ENCODE peak calls at places on chromosome 6, in five cellular contexts. L is HCT116, M is SK-N-SH, Z is H1, Q is K562. Y is an unnamed sample.

GRCh38 chr6:113920663-113921267 is 50.2 kb downstream of the HDAC2 start:
- DNase-seq in L (no peak), M (no peak), Z (no peak), Q (peak; percentile 75), Y (no peak)

GRCh38 chr6:68638225-68638900 is 3.3 kb downstream of the ADGRB3 start:
- DNase-seq in L (no peak), M (peak; percentile 13), Z (peak; percentile 52), Q (peak; percentile 34), Y (no peak)

GRCh38 chr6:26329763-26330511 is 35.1 kb upstream of the BTN3A2 start:
- DNase-seq in L (no peak), M (no peak), Z (peak; percentile 90), Q (peak; percentile 59), Y (peak; percentile 33)

GRCh38 chr6:6972456-6972855 is 135.3 kb upstream of the RREB1 start:
- DNase-seq in L (no peak), M (no peak), Z (no peak), Q (peak; percentile 73), Y (peak; percentile 9)

GRCh38 chr6:1364791-1365190 is 24.6 kb upstream of the FOXF2 start:
- DNase-seq in L (no peak), M (no peak), Z (no peak), Q (no peak), Y (no peak)

GRCh38 chr6:40626886-40627285 is 39.7 kb upstream of the LRFN2 start:
- DNase-seq in L (no peak), M (no peak), Z (no peak), Q (no peak), Y (no peak)

GRCh38 chr6:10000461-10000992 is 414.3 kb downstream of the TFAP2A start:
- DNase-seq in L (no peak), M (no peak), Z (no peak), Q (no peak), Y (no peak)

GRCh38 chr6:26380256-26380655 is 2.7 kb upstream of the BTN2A2 start:
- DNase-seq in L (no peak), M (no peak), Z (no peak), Q (no peak), Y (no peak)

GRCh38 chr6:4125933-4126864 is 9.2 kb downstream of the ECI2 start:
- DNase-seq in L (peak; percentile 42), M (no peak), Z (no peak), Q (peak; percentile 46), Y (no peak)

GRCh38 chr6:165300401-165300800 is 9.0 kb downstream of the C6orf118 start:
- DNase-seq in L (no peak), M (no peak), Z (no peak), Q (no peak), Y (no peak)

GRCh38 chr6:110509617-110510231 is 33.3 kb upstream of the SLC22A16 start:
- DNase-seq in L (peak; percentile 68), M (no peak), Z (no peak), Q (no peak), Y (no peak)

GRCh38 chr6:158170656-158171081 is 2.5 kb downstream of the GTF2H5 start:
- DNase-seq in L (no peak), M (no peak), Z (no peak), Q (no peak), Y (no peak)

GRCh38 chr6:34005845-34006644 is 139.8 kb downstream of the GRM4 start:
- DNase-seq in L (no peak), M (no peak), Z (no peak), Q (no peak), Y (peak; percentile 85)

GRCh38 chr6:56292505-56293181 is 45.3 kb upstream of the COL21A1 start:
- DNase-seq in L (peak; percentile 53), M (peak; percentile 49), Z (peak; percentile 50), Q (peak; percentile 10), Y (peak; percentile 36)

GRCh38 chr6:66336171-66336570 is 629.1 kb upstream of the EYS start:
- DNase-seq in L (no peak), M (no peak), Z (no peak), Q (no peak), Y (no peak)

GRCh38 chr6:8069887-8070286 is 5.7 kb upstream of the BLOC1S5 start:
- DNase-seq in L (no peak), M (no peak), Z (no peak), Q (no peak), Y (no peak)

GRCh38 chr6:49826743-49827406 is 39.5 kb downstream of the CRISP1 start:
- DNase-seq in L (no peak), M (no peak), Z (no peak), Q (no peak), Y (no peak)

GRCh38 chr6:35969676-35970075 is 48.8 kb upstream of the SRPK1 start:
- DNase-seq in L (no peak), M (no peak), Z (no peak), Q (no peak), Y (no peak)

GRCh38 chr6:110404602-110405001 is 10.8 kb downstream of the DDO start:
- DNase-seq in L (no peak), M (no peak), Z (no peak), Q (no peak), Y (no peak)

GRCh38 chr6:40755046-40755681 is 168.0 kb upstream of the LRFN2 start:
- DNase-seq in L (no peak), M (peak; percentile 29), Z (no peak), Q (no peak), Y (no peak)

GRCh38 chr6:29959492-29959891 is 17.2 kb downstream of the HLA-A start:
- DNase-seq in L (no peak), M (no peak), Z (no peak), Q (no peak), Y (no peak)

GRCh38 chr6:403659-404655 is 12.4 kb downstream of the IRF4 start:
- DNase-seq in L (no peak), M (no peak), Z (no peak), Q (no peak), Y (no peak)

GRCh38 chr6:1766663-1767062 is 156.9 kb downstream of the FOXC1 start:
- DNase-seq in L (no peak), M (peak; percentile 42), Z (no peak), Q (no peak), Y (no peak)

GRCh38 chr6:148451690-148452089 is 109.1 kb downstream of the SASH1 start:
- DNase-seq in L (no peak), M (no peak), Z (no peak), Q (no peak), Y (no peak)

GRCh38 chr6:16660157-16660497 is 101.1 kb downstream of the ATXN1 start:
- DNase-seq in L (no peak), M (no peak), Z (no peak), Q (no peak), Y (no peak)

GRCh38 chr6:127439718-127440117 is 19.5 kb downstream of the KIAA0408 start:
- DNase-seq in L (no peak), M (no peak), Z (no peak), Q (no peak), Y (no peak)

GRCh38 chr6:30787954-30788353 is 43.6 kb upstream of the IER3 start:
- DNase-seq in L (no peak), M (no peak), Z (no peak), Q (no peak), Y (no peak)

GRCh38 chr6:49325901-49326300 is 137.2 kb downstream of the MMUT start:
- DNase-seq in L (no peak), M (no peak), Z (no peak), Q (no peak), Y (no peak)

GRCh38 chr6:96394727-96395126 is 126.9 kb upstream of the UFL1 start:
- DNase-seq in L (peak; percentile 23), M (peak; percentile 26), Z (no peak), Q (no peak), Y (no peak)

GRCh38 chr6:15183979-15184378 is 61.9 kb upstream of the JARID2 start:
- DNase-seq in L (no peak), M (no peak), Z (no peak), Q (no peak), Y (no peak)

GRCh38 chr6:107670792-107671199 is 153.3 kb downstream of the SCML4 start:
- DNase-seq in L (no peak), M (peak; percentile 87), Z (no peak), Q (no peak), Y (no peak)

GRCh38 chr6:157017861-157018260 is 240.7 kb downstream of the ARID1B start:
- DNase-seq in L (no peak), M (no peak), Z (no peak), Q (no peak), Y (no peak)

GRCh38 chr6:168908166-168908565 is 345.5 kb downstream of the THBS2 start:
- DNase-seq in L (no peak), M (no peak), Z (no peak), Q (no peak), Y (no peak)

GRCh38 chr6:1381397-1382330 is 7.7 kb upstream of the FOXF2 start:
- DNase-seq in L (no peak), M (peak; percentile 86), Z (peak; percentile 95), Q (peak; percentile 77), Y (no peak)

GRCh38 chr6:25309886-25310285 is 30.7 kb downstream of the CARMIL1 start:
- DNase-seq in L (no peak), M (no peak), Z (no peak), Q (no peak), Y (no peak)

GRCh38 chr6:25314776-25315175 is 35.6 kb downstream of the CARMIL1 start:
- DNase-seq in L (no peak), M (no peak), Z (no peak), Q (no peak), Y (no peak)

GRCh38 chr6:25311251-25311910 is 32.2 kb downstream of the CARMIL1 start:
- DNase-seq in L (peak; percentile 60), M (no peak), Z (no peak), Q (no peak), Y (no peak)

GRCh38 chr6:25312703-25313102 is 33.5 kb downstream of the CARMIL1 start:
- DNase-seq in L (peak; percentile 13), M (no peak), Z (no peak), Q (no peak), Y (no peak)

GRCh38 chr6:25312034-25312620 is 33.0 kb downstream of the CARMIL1 start:
- DNase-seq in L (no peak), M (no peak), Z (no peak), Q (no peak), Y (no peak)
- TF ChIP-seq YY1 in L (no peak), M (no peak), Z (no peak), Q (no peak), Y (no peak)

GRCh38 chr6:83633149-83633548 is 75.8 kb downstream of the SNAP91 start:
- DNase-seq in L (no peak), M (no peak), Z (peak; percentile 48), Q (no peak), Y (no peak)
- TF ChIP-seq YY1 in L (no peak), M (no peak), Z (no peak), Q (no peak), Y (no peak)

GRCh38 chr6:105874835-105875626 is 211.1 kb upstream of the PRDM1 start:
- DNase-seq in L (no peak), M (no peak), Z (no peak), Q (no peak), Y (no peak)
- TF ChIP-seq YY1 in L (no peak), M (no peak), Z (no peak), Q (no peak), Y (no peak)

DNA sequence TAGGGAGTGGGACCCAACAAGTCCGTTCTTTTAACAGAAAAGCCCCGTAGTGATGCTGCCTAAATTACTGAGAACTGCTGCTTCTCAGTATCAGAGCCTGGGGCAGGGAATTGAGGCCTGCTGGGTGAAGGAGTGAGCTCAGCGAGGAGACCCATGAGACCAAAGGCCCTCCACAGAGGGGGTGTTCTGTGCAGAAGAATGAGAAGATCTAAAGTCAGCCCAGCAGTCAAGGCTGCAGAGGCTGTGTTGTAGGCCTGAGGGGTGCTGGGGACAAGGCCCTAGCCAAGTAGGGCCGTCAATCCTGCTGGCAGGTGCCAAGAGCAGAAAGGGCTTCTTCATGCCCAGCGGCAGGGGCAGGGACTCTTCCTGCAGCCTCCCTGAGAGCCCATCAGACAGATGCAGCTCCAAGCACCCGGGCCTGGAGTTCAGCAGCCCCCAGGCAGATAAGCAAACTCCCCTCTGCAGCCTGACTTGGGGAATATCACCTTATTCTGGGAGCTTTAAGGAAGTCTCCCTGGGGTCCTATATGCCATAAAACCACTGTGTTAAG is 9.2 kb downstream of the CCDC167 start:
- DNase-seq in L (no peak), M (peak; percentile 49), Z (no peak), Q (no peak), Y (no peak)
- TF ChIP-seq YY1 in L (no peak), M (no peak), Z (no peak), Q (no peak), Y (no peak)